ENCODE peak calls at places on chromosomes 16 and 17, in four cellular contexts. H is MM.1S; I is naive thymus-derived CD4-positive, alpha-beta T cell; T is cardiac muscle cell. L is an unnamed sample.
A peak's percentile ranks its signal among the peaks of the same experiment; 100 is the strongest.

GRCh38 chr16:29825145-29826044 is 5.1 kb downstream of the MVP start:
- DNase-seq in T (peak; percentile 79), I (peak; percentile 52), H (peak; percentile 51), L (no peak)

GRCh38 chr17:35082073-35082657 is 18.7 kb upstream of the RFFL start:
- DNase-seq in H (peak; percentile 68), T (peak; percentile 74), I (no peak), L (peak; percentile 34)

GRCh38 chr17:77963441-77963840 is 4.9 kb downstream of the TNRC6C start:
- DNase-seq in I (no peak), T (peak; percentile 95), H (no peak), L (peak; percentile 75)

GRCh38 chr17:37490022-37490587 is 414 bp downstream of the DUSP14 start:
- DNase-seq in H (peak; percentile 61), I (peak; percentile 82), T (peak; percentile 63), L (peak; percentile 86)

GRCh38 chr17:752620-753219 is 656 bp upstream of the GEMIN4 start:
- DNase-seq in H (no peak), T (peak; percentile 87), I (no peak), L (peak; percentile 18)

GRCh38 chr16:51286272-51286671 is 135.2 kb upstream of the SALL1 start:
- DNase-seq in T (no peak), H (no peak), I (no peak), L (no peak)

GRCh38 chr16:57470683-57471082 is 8.2 kb downstream of the POLR2C start:
- DNase-seq in I (no peak), H (no peak), T (peak; percentile 80), L (peak; percentile 35)

GRCh38 chr16:12228607-12229499 is 252.3 kb downstream of the SNX29 start:
- DNase-seq in H (no peak), I (no peak), T (peak; percentile 66), L (peak; percentile 62)

GRCh38 chr17:78798695-78799559 is 16.9 kb upstream of the CYTH1 start:
- DNase-seq in T (peak; percentile 38), H (peak; percentile 45), I (no peak), L (no peak)

GRCh38 chr16:47140686-47141085 is 3.1 kb downstream of the NETO2 start:
- DNase-seq in I (no peak), H (no peak), T (no peak), L (no peak)

GRCh38 chr17:58267347-58268324 is 13.1 kb downstream of the MPO start:
- DNase-seq in I (peak; percentile 17), T (no peak), H (no peak), L (no peak)
- H3K9me3 ChIP-seq in I (no peaks in the 10 kb centered on the region), T (no peaks in the 10 kb centered on the region), H (no peaks in the 10 kb centered on the region), L (no peaks in the 10 kb centered on the region)

DNA sequence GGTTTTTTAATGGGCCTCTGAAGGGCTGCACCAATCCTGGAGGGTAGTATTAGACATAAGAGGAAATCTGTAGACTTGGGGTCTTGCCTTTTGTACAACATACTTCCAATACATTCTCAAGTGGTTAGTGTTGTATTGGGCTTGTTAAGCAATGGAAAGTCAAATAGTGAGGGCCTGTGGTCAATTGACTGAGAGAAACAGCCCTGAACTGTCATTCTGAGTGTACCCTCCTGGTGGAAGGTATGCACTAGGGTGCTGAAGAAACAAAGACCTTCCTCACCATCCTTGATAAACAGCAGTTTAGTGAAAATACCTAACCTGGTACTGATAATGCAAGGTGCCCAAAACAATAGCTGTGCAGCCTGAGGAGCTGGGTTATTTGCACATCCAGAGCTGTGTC is 22.2 kb downstream of the OR2C1 start:
- DNase-seq in H (no peak), T (no peak), I (no peak), L (no peak)
- H3K9me3 ChIP-seq in H (no peaks in the 10 kb centered on the region), T (peaks cover 10% of the 10 kb centered on the region), I (peaks cover 26% of the 10 kb centered on the region), L (peaks cover 5% of the 10 kb centered on the region)

GRCh38 chr17:11557727-11558452 is 40.4 kb upstream of the DNAH9 start:
- DNase-seq in T (no peak), H (no peak), I (no peak), L (no peak)
- H3K9me3 ChIP-seq in T (no peaks in the 10 kb centered on the region), H (no peaks in the 10 kb centered on the region), I (no peaks in the 10 kb centered on the region), L (no peaks in the 10 kb centered on the region)

DNA sequence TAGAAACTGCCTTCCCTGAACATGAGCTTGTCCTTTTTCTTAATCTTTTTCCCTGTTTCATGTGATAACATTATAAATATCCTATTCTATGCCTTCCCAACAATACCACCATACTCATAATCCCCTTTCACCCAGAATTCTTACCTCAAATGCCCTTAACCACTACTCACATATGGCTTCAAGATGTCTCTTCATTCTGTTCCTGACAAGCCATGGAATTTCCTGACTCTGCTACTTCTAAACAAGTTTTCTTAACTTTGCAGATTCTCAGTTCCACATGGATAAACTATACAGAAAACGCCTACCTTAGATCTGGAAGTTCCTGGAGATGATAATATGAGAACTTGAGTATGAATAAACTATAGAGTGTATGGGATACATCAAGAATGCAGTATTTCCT is 1217.8 kb downstream of the CDH8 start:
- DNase-seq in T (no peak), H (no peak), I (no peak), L (no peak)
- H3K9me3 ChIP-seq in T (no peaks in the 10 kb centered on the region), H (no peaks in the 10 kb centered on the region), I (no peaks in the 10 kb centered on the region), L (no peaks in the 10 kb centered on the region)

DNA sequence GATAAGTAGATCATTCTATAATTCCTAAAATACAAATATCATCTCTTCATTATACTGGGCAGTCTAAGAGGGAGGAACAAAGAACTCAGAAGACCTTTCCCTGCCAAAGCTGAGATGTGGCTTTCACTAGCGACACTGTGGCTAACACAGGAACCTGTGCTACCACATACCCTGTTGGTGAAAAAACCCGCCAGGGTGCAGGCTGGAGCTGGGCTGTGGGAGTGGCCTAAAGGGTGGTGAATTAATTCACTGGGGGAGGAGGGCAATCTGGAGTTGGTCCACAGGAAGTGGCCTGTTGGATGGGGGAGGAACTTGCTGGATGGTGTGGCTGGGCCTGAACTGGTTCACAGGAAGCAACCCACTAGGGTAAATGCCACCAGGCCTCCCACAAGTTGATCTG is 7.4 kb downstream of the ZNF594 start:
- DNase-seq in H (no peak), I (no peak), T (no peak), L (no peak)
- H3K9me3 ChIP-seq in H (peaks cover 4% of the 10 kb centered on the region), I (peaks cover 56% of the 10 kb centered on the region), T (peaks cover 13% of the 10 kb centered on the region), L (peaks cover 2% of the 10 kb centered on the region)

GRCh38 chr17:53278466-53278865 is 544.3 kb upstream of the KIF2B start:
- DNase-seq in I (no peak), T (no peak), H (no peak), L (no peak)
- H3K9me3 ChIP-seq in I (no peaks in the 10 kb centered on the region), T (no peaks in the 10 kb centered on the region), H (no peaks in the 10 kb centered on the region), L (no peaks in the 10 kb centered on the region)

GRCh38 chr16:35398208-35398607 is 1938.8 kb downstream of the TP53TG3F start:
- DNase-seq in I (no peak), H (no peak), T (no peak), L (no peak)

GRCh38 chr16:35404273-35404672 is 1944.9 kb downstream of the TP53TG3F start:
- DNase-seq in I (no peak), T (no peak), H (no peak), L (no peak)

DNA sequence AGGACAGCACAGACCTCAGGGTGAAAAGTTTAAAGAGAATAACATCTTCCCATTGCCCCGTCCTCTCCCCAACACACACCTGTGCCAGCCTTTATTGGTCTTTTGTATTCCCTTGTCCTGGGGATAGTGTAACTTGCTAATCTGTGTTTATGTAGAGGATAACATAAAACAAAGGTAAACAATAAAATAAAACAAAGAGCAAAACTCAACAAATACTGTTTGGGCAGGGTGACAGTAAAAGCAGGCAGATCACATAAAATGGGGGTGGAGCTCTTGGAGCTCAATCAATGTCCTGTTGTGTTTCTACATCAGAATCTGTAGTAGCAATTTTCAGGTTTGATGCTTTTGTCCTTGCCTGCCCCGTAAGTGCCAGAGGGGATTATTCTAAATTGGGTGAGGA is 1939.7 kb downstream of the TP53TG3F start:
- DNase-seq in T (no peak), I (no peak), H (no peak), L (no peak)
- H3K9me3 ChIP-seq in T (no peaks in the 10 kb centered on the region), I (no peaks in the 10 kb centered on the region), H (no peaks in the 10 kb centered on the region), L (peaks cover 13% of the 10 kb centered on the region)

DNA sequence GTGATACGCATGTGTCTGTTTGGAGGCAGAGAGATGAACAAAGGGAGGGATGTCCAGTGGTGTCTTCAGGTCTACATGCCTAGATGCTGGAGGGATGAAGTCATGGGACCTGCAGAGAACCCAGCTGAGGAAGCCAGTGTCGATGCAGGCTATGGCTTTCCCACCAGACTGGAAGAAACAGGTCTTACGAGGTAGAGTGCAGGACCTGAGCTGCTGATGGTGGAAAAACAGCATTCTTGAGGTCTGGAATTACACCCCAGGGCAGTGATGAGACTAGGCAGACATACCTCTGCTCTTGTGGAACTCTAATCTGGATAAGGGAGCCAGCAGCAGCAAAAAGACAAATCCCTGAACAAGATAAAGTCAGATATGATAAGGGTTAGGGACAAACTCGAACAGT is 37.4 kb downstream of the ARSG start:
- DNase-seq in T (no peak), H (no peak), I (no peak), L (no peak)
- H3K9me3 ChIP-seq in T (no peaks in the 10 kb centered on the region), H (no peaks in the 10 kb centered on the region), I (no peaks in the 10 kb centered on the region), L (peaks cover 4% of the 10 kb centered on the region)